ENCODE peak calls at places on chromosomes 4 and X, in five cellular contexts. K, V, W, P and Z are unnamed samples.

GRCh38 chr4:138845051-138845450 is 170.5 kb upstream of the NOCT start:
- DNase-seq in K (no peak), P (no peak), W (no peak), V (no peak), Z (no peak)

GRCh38 chr4:66562276-66562806 is 892.1 kb upstream of the EPHA5 start:
- DNase-seq in W (no peak), K (no peak), P (no peak), V (no peak), Z (no peak)

GRCh38 chr4:74320559-74321118 is 12.4 kb downstream of the EPGN start:
- DNase-seq in V (peak), W (peak), P (peak), K (peak), Z (peak)

GRCh38 chr4:24557036-24558022 is 27.0 kb downstream of the DHX15 start:
- DNase-seq in P (peak), V (no peak), K (peak), W (no peak), Z (peak)

GRCh38 chr4:110610620-110610939 is 12.3 kb downstream of the PITX2 start:
- DNase-seq in K (no peak), P (no peak), V (no peak), W (no peak), Z (no peak)

GRCh38 chr4:122824616-122825015 is 2.0 kb upstream of the FGF2 start:
- DNase-seq in P (no peak), K (no peak), W (no peak), V (no peak), Z (no peak)

GRCh38 chrX:110167952-110168451 is 149.9 kb downstream of the AMMECR1 start:
- DNase-seq in K (peak), W (peak), V (no peak), P (no peak), Z (no peak)

GRCh38 chr4:84495448-84496221 is 3.5 kb downstream of the NKX6-1 start:
- DNase-seq in P (no peak), W (no peak), K (no peak), V (no peak), Z (no peak)

GRCh38 chrX:131802836-131803626 is 220.1 kb upstream of the STK26 start:
- DNase-seq in V (no peak), W (peak), K (no peak), P (no peak), Z (no peak)

GRCh38 chrX:10387011-10387410 is 230.2 kb downstream of the CLCN4 start:
- DNase-seq in V (no peak), P (no peak), W (no peak), K (peak), Z (no peak)

GRCh38 chr4:2792396-2792710 is 532 bp upstream of the SH3BP2 start:
- DNase-seq in K (no peak), P (no peak), W (no peak), V (no peak), Z (no peak)

GRCh38 chr4:73922766-73923630 is 53.8 kb downstream of the CXCL1 start:
- DNase-seq in P (peak), W (no peak), V (peak), K (peak), Z (peak)

GRCh38 chrX:149272690-149273463 is 232.2 kb downstream of the IDS start:
- DNase-seq in V (no peak), P (no peak), W (no peak), K (no peak), Z (no peak)

GRCh38 chr4:20395160-20395773 is 143.6 kb downstream of the SLIT2 start:
- DNase-seq in V (peak), W (peak), K (peak), P (peak), Z (peak)

GRCh38 chr4:129978315-129978714 is 882.4 kb downstream of the C4orf33 start:
- DNase-seq in P (no peak), W (no peak), K (no peak), V (no peak), Z (no peak)

GRCh38 chr4:2341261-2341841 is 77.1 kb downstream of the ZFYVE28 start:
- DNase-seq in V (no peak), W (no peak), K (no peak), P (no peak), Z (no peak)

GRCh38 chr4:52126946-52127345 is 75.8 kb downstream of the SPATA18 start:
- DNase-seq in P (no peak), W (no peak), K (no peak), V (no peak), Z (no peak)

GRCh38 chrX:55783723-55784122 is 66.2 kb downstream of the RRAGB start:
- DNase-seq in V (no peak), W (no peak), P (no peak), K (peak), Z (no peak)

GRCh38 chrX:44054863-44055601 is 81.8 kb upstream of the NDP start:
- DNase-seq in W (no peak), K (no peak), P (no peak), V (no peak), Z (no peak)

GRCh38 chrX:31353095-31353494 is 281.3 kb upstream of the FTHL17 start:
- DNase-seq in K (peak), V (no peak), W (no peak), P (no peak), Z (peak)

GRCh38 chr4:169379688-169380087 is 108.9 kb upstream of the SH3RF1 start:
- DNase-seq in P (no peak), W (no peak), K (no peak), V (no peak), Z (no peak)

GRCh38 chr4:147583876-147584275 is 33.3 kb upstream of the TMEM184C start:
- DNase-seq in K (no peak), V (no peak), P (no peak), W (no peak), Z (no peak)

GRCh38 chr4:177802149-177802548 is 359.9 kb upstream of the AGA start:
- DNase-seq in P (no peak), K (no peak), W (no peak), V (no peak), Z (no peak)

GRCh38 chr4:94262163-94263016 is 54.7 kb downstream of the SMARCAD1 start:
- DNase-seq in W (no peak), P (no peak), V (no peak), K (no peak), Z (no peak)

GRCh38 chrX:129724767-129725166 is 14.0 kb upstream of the XPNPEP2 start:
- DNase-seq in W (no peak), P (no peak), V (no peak), K (no peak), Z (no peak)

GRCh38 chr4:61740950-61741638 is 541.0 kb downstream of the ADGRL3 start:
- DNase-seq in K (no peak), W (no peak), P (no peak), V (no peak), Z (no peak)

GRCh38 chrX:44241551-44241950 is 101.9 kb downstream of the EFHC2 start:
- DNase-seq in P (no peak), W (no peak), V (no peak), K (no peak), Z (no peak)

GRCh38 chr4:108168213-108168671 is 490 bp downstream of the LEF1 start:
- DNase-seq in P (peak), W (no peak), V (no peak), K (no peak), Z (no peak)

GRCh38 chr4:120724656-120725055 is 197.9 kb downstream of the PRDM5 start:
- DNase-seq in W (no peak), K (no peak), P (no peak), V (no peak), Z (peak)

GRCh38 chr4:106695846-106696245 is 327.3 kb upstream of the GIMD1 start:
- DNase-seq in K (peak), P (no peak), V (no peak), W (no peak), Z (no peak)

GRCh38 chr4:7506119-7506518 is 71.4 kb upstream of the PSAPL1 start:
- DNase-seq in P (no peak), V (no peak), K (no peak), W (no peak), Z (no peak)

GRCh38 chrX:47707031-47707780 is 48.2 kb upstream of the UXT start:
- DNase-seq in W (no peak), P (no peak), V (no peak), K (no peak), Z (no peak)

GRCh38 chr4:87835732-87836131 is 3.0 kb downstream of the MEPE start:
- DNase-seq in W (no peak), P (no peak), K (no peak), V (no peak), Z (no peak)

GRCh38 chr4:156970501-156971167 is 965 bp downstream of the PDGFC start:
- DNase-seq in V (no peak), K (peak), W (no peak), P (peak), Z (peak)

GRCh38 chr4:87044511-87045369 is 109.9 kb downstream of the AFF1 start:
- DNase-seq in V (peak), K (no peak), P (no peak), W (no peak), Z (peak)